ENCODE peak calls at places on chromosomes 4 and X, in ten cellular contexts. A is spleen, O is endothelial cell of umbilical vein, U is uterus, T is ovary, R is IMR-90, K is Peyer's patch, H is heart left ventricle, M is stomach, J is testis. W is an unnamed sample.

GRCh38 chrX:74421181-74422028 is at the start of gene SLC16A2:
- DNase-seq in A (peak; percentile 80), O (peak; percentile 48), U (peak; percentile 83), T (peak; percentile 82), R (peak; percentile 79), K (peak; percentile 70), H (peak; percentile 81), M (peak; percentile 52), J (peak; percentile 63), W (peak; percentile 53)

GRCh38 chrX:155718964-155719586 is 106.3 kb upstream of the TMLHE start:
- DNase-seq in A (no peak), O (no peak), U (no peak), T (no peak), R (no peak), K (no peak), H (peak; percentile 48), M (no peak), J (peak; percentile 56), W (no peak)

GRCh38 chr4:76689079-76689817 is 208.7 kb downstream of the SOWAHB start:
- DNase-seq in A (peak; percentile 78), O (peak; percentile 40), U (peak; percentile 16), T (peak; percentile 30), R (peak; percentile 28), K (no peak), H (peak; percentile 41), M (peak; percentile 68), J (peak; percentile 38), W (no peak)

GRCh38 chrX:37802028-37802427 is 22.2 kb downstream of the CYBB start:
- DNase-seq in A (no peak), O (no peak), U (no peak), T (no peak), R (no peak), K (no peak), H (no peak), M (no peak), J (no peak), W (no peak)

GRCh38 chrX:154381271-154381670 is 2.2 kb downstream of the EMD start:
- DNase-seq in A (no peak), O (no peak), U (no peak), T (no peak), R (no peak), K (no peak), H (no peak), M (no peak), J (no peak), W (no peak)

GRCh38 chrX:38856670-38857069 is 55.4 kb downstream of the MID1IP1 start:
- DNase-seq in A (no peak), O (no peak), U (no peak), T (no peak), R (no peak), K (no peak), H (no peak), M (no peak), J (no peak), W (no peak)

GRCh38 chr4:71841336-71841735 is 57.5 kb upstream of the GC start:
- DNase-seq in A (no peak), O (no peak), U (no peak), T (no peak), R (no peak), K (no peak), H (no peak), M (no peak), J (no peak), W (no peak)

GRCh38 chr4:2798399-2799301 is 5.8 kb downstream of the SH3BP2 start:
- DNase-seq in A (peak; percentile 95), O (peak; percentile 83), U (peak; percentile 63), T (peak; percentile 57), R (no peak), K (peak; percentile 87), H (peak; percentile 83), M (peak; percentile 73), J (no peak), W (no peak)

GRCh38 chrX:148632444-148632843 is 132.0 kb downstream of the AFF2 start:
- DNase-seq in A (no peak), O (no peak), U (no peak), T (no peak), R (no peak), K (no peak), H (no peak), M (no peak), J (no peak), W (no peak)

GRCh38 chr4:1172228-1172851 is at the start of gene SPON2:
- DNase-seq in A (peak; percentile 81), O (no peak), U (peak; percentile 72), T (peak; percentile 63), R (peak; percentile 27), K (no peak), H (no peak), M (no peak), J (no peak), W (no peak)

GRCh38 chr4:54658321-54659093 is 750 bp downstream of the KIT start:
- DNase-seq in A (peak; percentile 81), O (peak; percentile 62), U (peak; percentile 18), T (peak; percentile 64), R (peak; percentile 36), K (peak; percentile 50), H (peak; percentile 52), M (peak; percentile 59), J (peak; percentile 41), W (no peak)

GRCh38 chrX:139932077-139932900 is 564 bp downstream of the ATP11C start:
- DNase-seq in A (peak; percentile 92), O (peak; percentile 22), U (peak; percentile 35), T (peak; percentile 60), R (peak; percentile 26), K (peak; percentile 65), H (peak; percentile 35), M (peak; percentile 43), J (peak; percentile 39), W (peak; percentile 19)

GRCh38 chr4:84879651-84880200 is 86.8 kb downstream of the WDFY3 start:
- DNase-seq in A (no peak), O (peak; percentile 78), U (no peak), T (no peak), R (peak; percentile 33), K (no peak), H (no peak), M (no peak), J (no peak), W (no peak)

GRCh38 chr4:186013404-186014186 is 55.4 kb upstream of the TLR3 start:
- DNase-seq in A (no peak), O (no peak), U (no peak), T (no peak), R (no peak), K (no peak), H (no peak), M (no peak), J (no peak), W (no peak)

GRCh38 chr4:90536408-90536807 is 409.2 kb downstream of the CCSER1 start:
- DNase-seq in A (no peak), O (no peak), U (no peak), T (no peak), R (no peak), K (no peak), H (no peak), M (no peak), J (no peak), W (no peak)

GRCh38 chr4:147596976-147597375 is 20.2 kb upstream of the TMEM184C start:
- DNase-seq in A (no peak), O (peak; percentile 76), U (no peak), T (no peak), R (peak; percentile 93), K (no peak), H (no peak), M (peak; percentile 79), J (no peak), W (no peak)

DNA sequence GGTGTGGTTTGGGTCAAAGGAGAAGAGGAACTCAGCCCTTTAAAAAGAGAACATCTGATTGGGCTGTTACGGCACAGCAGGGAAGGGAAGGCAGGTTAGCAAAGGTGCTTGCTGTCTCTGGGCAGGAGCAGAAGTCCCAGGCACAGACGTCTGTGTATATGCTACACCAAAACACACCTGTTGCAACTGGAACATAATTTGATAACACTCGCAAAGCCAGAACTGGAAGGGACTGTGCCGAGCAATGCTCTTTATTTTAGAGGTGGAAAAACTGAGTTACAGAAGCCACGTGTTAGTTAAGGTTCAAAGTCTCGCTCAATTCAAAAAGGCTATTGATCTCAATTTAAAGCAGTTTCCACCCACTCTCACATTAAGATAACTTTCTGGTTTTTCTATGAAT is 2.2 kb upstream of the FAM114A1 start:
- DNase-seq in A (no peak), O (no peak), U (no peak), T (no peak), R (no peak), K (peak; percentile 56), H (no peak), M (peak; percentile 28), J (no peak), W (no peak)
- TF ChIP-seq POLR2A in A (no peak), O (no peak), U (no peak), T (no peak), R (no peak), K (no peak), H (no peak), M (no peak), J (no peak), W (no peak)

GRCh38 chr4:140252144-140252741 is 98.3 kb upstream of the MAML3 start:
- DNase-seq in A (no peak), O (peak; percentile 41), U (peak; percentile 65), T (peak; percentile 34), R (no peak), K (peak; percentile 56), H (no peak), M (peak; percentile 31), J (peak; percentile 67), W (no peak)
- H3K4me3 ChIP-seq in A (peak overlapping the region; percentile 43), O (peak overlapping the region; percentile 5), U (peak overlapping the region; percentile 69), T (peak overlapping the region; percentile 60), R (no peak overlapping the region), K (peak overlapping the region; percentile 75), H (peak overlapping the region; percentile 77), M (peak overlapping the region; percentile 53), J (peak overlapping the region; percentile 85), W (peak overlapping the region; percentile 58)

GRCh38 chrX:130060122-130061069 is 49.9 kb downstream of the ELF4 start:
- DNase-seq in A (peak; percentile 97), O (peak; percentile 59), U (peak; percentile 71), T (peak; percentile 80), R (peak; percentile 37), K (peak; percentile 88), H (peak; percentile 80), M (peak; percentile 83), J (peak; percentile 76), W (peak; percentile 45)
- TF ChIP-seq POLR2A in A (no peak), O (no peak), U (no peak), T (no peak), R (no peak), K (no peak), H (peak; percentile 9), M (no peak), J (no peak), W (no peak)

GRCh38 chr4:143339497-143339896 is 2.8 kb downstream of the GAB1 start:
- DNase-seq in A (no peak), O (no peak), U (no peak), T (no peak), R (no peak), K (no peak), H (no peak), M (no peak), J (no peak), W (no peak)
- H3K4me3 ChIP-seq in A (no peak overlapping the region), O (no peak overlapping the region), U (no peak overlapping the region), T (no peak overlapping the region), R (no peak overlapping the region), K (no peak overlapping the region), H (no peak overlapping the region), M (peak overlapping the region; percentile 13), J (no peak overlapping the region), W (no peak overlapping the region)

W was measured in gastrocnemius medialis.